ENCODE peak calls at places on chromosomes 12 and 14, in four cellular contexts. X is dorsolateral prefrontal cortex, I is T-helper 2 cell, O is HEK293T. H is an unnamed sample.

GRCh38 chr14:54348001-54348611 is 48.7 kb upstream of the CDKN3 start:
- DNase-seq in X (no peak), I (no peak), O (peak), H (peak)

GRCh38 chr12:21827135-21827534 is 52.6 kb upstream of the KCNJ8 start:
- DNase-seq in X (no peak), I (no peak), O (no peak), H (no peak)

GRCh38 chr14:104293851-104294627 is 155.7 kb downstream of the KIF26A start:
- DNase-seq in X (peak), I (no peak), O (no peak), H (no peak)

GRCh38 chr12:11941601-11942360 is 129.0 kb upstream of the BCL2L14 start:
- DNase-seq in X (no peak), I (no peak), O (no peak), H (no peak)

GRCh38 chr12:105523164-105524057 is 192.9 kb downstream of the C12orf75 start:
- DNase-seq in X (no peak), I (no peak), O (no peak), H (no peak)

GRCh38 chr14:35051796-35052195 is 5.7 kb downstream of the FAM177A1 start:
- DNase-seq in X (no peak), I (no peak), O (no peak), H (no peak)

GRCh38 chr14:100446572-100446971 is 123.4 kb downstream of the SLC25A47 start:
- DNase-seq in X (no peak), I (no peak), O (peak), H (no peak)

GRCh38 chr12:105539735-105540134 is 209.2 kb downstream of the C12orf75 start:
- DNase-seq in X (no peak), I (no peak), O (no peak), H (no peak)

GRCh38 chr12:6330999-6331714 is 10.7 kb downstream of the TNFRSF1A start:
- DNase-seq in X (no peak), I (no peak), O (no peak), H (no peak)

GRCh38 chr12:69484428-69484827 is 14.2 kb downstream of the FRS2 start:
- DNase-seq in X (no peak), I (no peak), O (peak), H (no peak)

GRCh38 chr12:47732504-47732903 is 7.2 kb upstream of the ENDOU start:
- DNase-seq in X (no peak), I (no peak), O (no peak), H (no peak)

GRCh38 chr14:97707603-97708002 is 910.4 kb downstream of the VRK1 start:
- DNase-seq in X (no peak), I (no peak), O (no peak), H (no peak)

GRCh38 chr12:102957339-102958050 is at the start of gene ASCL1:
- DNase-seq in X (no peak), I (no peak), O (no peak), H (no peak)

GRCh38 chr14:99245541-99246511 is 26.2 kb downstream of the BCL11B start:
- DNase-seq in X (no peak), I (no peak), O (peak), H (no peak)

GRCh38 chr12:75656650-75657049 is 145.2 kb upstream of the KRR1 start:
- DNase-seq in X (no peak), I (no peak), O (no peak), H (no peak)

GRCh38 chr14:70064111-70064885 is 124.5 kb downstream of the SLC8A3 start:
- DNase-seq in X (no peak), I (no peak), O (no peak), H (no peak)

GRCh38 chr12:81022531-81022930 is 55.3 kb upstream of the ACSS3 start:
- DNase-seq in X (no peak), I (no peak), O (no peak), H (no peak)

GRCh38 chr12:64796205-64796845 is 28.1 kb upstream of the TBC1D30 start:
- DNase-seq in X (no peak), I (peak), O (peak), H (no peak)

GRCh38 chr14:32473476-32473875 is 144.4 kb downstream of the AKAP6 start:
- DNase-seq in X (no peak), I (no peak), O (no peak), H (no peak)

GRCh38 chr12:92560713-92561542 is 141.9 kb upstream of the PLEKHG7 start:
- DNase-seq in X (no peak), I (no peak), O (no peak), H (no peak)

GRCh38 chr12:3366451-3367155 is 124.4 kb upstream of the PRMT8 start:
- DNase-seq in X (no peak), I (no peak), O (no peak), H (no peak)

GRCh38 chr12:25332143-25332542 is 81.4 kb upstream of the KRAS start:
- DNase-seq in X (no peak), I (no peak), O (no peak), H (peak)

GRCh38 chr12:53676715-53677611 is 1.1 kb upstream of the ATP5MC2 start:
- DNase-seq in X (peak), I (no peak), O (peak), H (no peak)

GRCh38 chr14:106586098-106586704 is 1059.8 kb downstream of the TMEM121 start:
- DNase-seq in X (no peak), I (peak), O (peak), H (peak)

GRCh38 chr14:68712703-68713370 is 80.0 kb downstream of the ZFP36L1 start:
- DNase-seq in X (no peak), I (no peak), O (no peak), H (no peak)

GRCh38 chr12:131009595-131010270 is 56.0 kb downstream of the ADGRD1 start:
- DNase-seq in X (no peak), I (no peak), O (no peak), H (no peak)

GRCh38 chr12:57227315-57228115 is 2.0 kb upstream of the SHMT2 start:
- DNase-seq in X (no peak), I (no peak), O (no peak), H (no peak)

GRCh38 chr12:69123311-69123710 is 116.1 kb upstream of the CPSF6 start:
- DNase-seq in X (no peak), I (no peak), O (no peak), H (no peak)

GRCh38 chr12:115411121-115411520 is 727.1 kb upstream of the TBX3 start:
- DNase-seq in X (no peak), I (no peak), O (no peak), H (no peak)

GRCh38 chr12:30399859-30400258 is 295.8 kb downstream of the IPO8 start:
- DNase-seq in X (no peak), I (no peak), O (no peak), H (no peak)

GRCh38 chr14:72961579-72962335 is 35.5 kb downstream of the DCAF4 start:
- DNase-seq in X (no peak), I (no peak), O (no peak), H (no peak)

GRCh38 chr14:68137704-68138619 is 318.4 kb downstream of the RAD51B start:
- DNase-seq in X (no peak), I (no peak), O (peak), H (no peak)

GRCh38 chr12:88681271-88681670 is 101.0 kb upstream of the KITLG start:
- DNase-seq in X (no peak), I (no peak), O (no peak), H (no peak)

GRCh38 chr12:124833693-124834122 is 30.0 kb downstream of the SCARB1 start:
- DNase-seq in X (no peak), I (no peak), O (no peak), H (no peak)

GRCh38 chr12:104090685-104091084 is 26.4 kb downstream of the HCFC2 start:
- DNase-seq in X (no peak), I (no peak), O (no peak), H (no peak)

H was measured in GM12892.